ENCODE peak calls at places on chromosome 5, in five cellular contexts. R is choroid plexus epithelial cell; H is AG09319; J is activated CD4-positive, alpha-beta T cell treated with anti-CD3 and anti-CD28 coated beads, Interleukin-2, amount 10 ng/mL, durations not matched to agents 7 days and 5 days; K is stimulated activated CD4-positive, alpha-beta T cell treated with anti-CD3 and anti-CD28 coated beads, Interleukin-2, amount 100 ng/mL, for 4 hours. Y is an unnamed sample.

GRCh38 chr5:472076-472655 is 29.2 kb downstream of the EXOC3 start:
- DNase-seq in H (no peak), J (no peak), K (no peak), R (peak), Y (no peak)

GRCh38 chr5:175235251-175235963 is 208.6 kb downstream of the DRD1 start:
- DNase-seq in J (no peak), R (no peak), K (no peak), H (no peak), Y (no peak)

GRCh38 chr5:61674403-61674802 is 342.3 kb downstream of the ZSWIM6 start:
- DNase-seq in K (no peak), J (no peak), H (no peak), R (no peak), Y (no peak)

GRCh38 chr5:133863857-133864585 is 104.4 kb downstream of the C5orf15 start:
- DNase-seq in R (no peak), H (no peak), J (no peak), K (no peak), Y (no peak)

GRCh38 chr5:122773615-122774014 is 1.3 kb upstream of the SNX2 start:
- DNase-seq in R (peak), K (no peak), H (no peak), J (no peak), Y (no peak)

GRCh38 chr5:72845889-72846288 is 29.4 kb downstream of the TNPO1 start:
- DNase-seq in K (no peak), J (no peak), H (no peak), R (peak), Y (no peak)

GRCh38 chr5:112742424-112742823 is 4.7 kb downstream of the APC start:
- DNase-seq in R (peak), K (no peak), H (no peak), J (no peak), Y (no peak)

GRCh38 chr5:77847129-77847460 is 71.0 kb upstream of the TBCA start:
- DNase-seq in R (no peak), K (no peak), H (no peak), J (no peak), Y (no peak)

GRCh38 chr5:141521244-141521781 is 32.4 kb downstream of the PCDHGC5 start:
- DNase-seq in K (no peak), H (peak), R (peak), J (no peak), Y (no peak)

GRCh38 chr5:10601246-10602030 is 37.6 kb downstream of the ANKRD33B start:
- DNase-seq in J (no peak), H (peak), K (no peak), R (peak), Y (no peak)

GRCh38 chr5:178314961-178315820 is 82.6 kb upstream of the PHYKPL start:
- DNase-seq in R (no peak), J (no peak), K (no peak), H (no peak), Y (no peak)

GRCh38 chr5:161851691-161852299 is 3.9 kb downstream of the GABRA1 start:
- DNase-seq in R (peak), K (no peak), J (no peak), H (no peak), Y (no peak)

GRCh38 chr5:83179966-83180365 is 102.6 kb downstream of the XRCC4 start:
- DNase-seq in J (no peak), R (peak), H (peak), K (no peak), Y (no peak)

GRCh38 chr5:176712546-176713297 is 65.4 kb downstream of the TSPAN17 start:
- DNase-seq in K (no peak), R (no peak), H (no peak), J (no peak), Y (no peak)

GRCh38 chr5:2801602-2802525 is 50.4 kb upstream of the IRX2 start:
- DNase-seq in K (no peak), H (no peak), J (no peak), R (no peak), Y (no peak)

GRCh38 chr5:146078566-146078965 is 26.8 kb downstream of the PLAC8L1 start:
- DNase-seq in R (no peak), K (no peak), H (no peak), J (no peak), Y (no peak)

GRCh38 chr5:123452401-123452800 is 29.2 kb upstream of the CEP120 start:
- DNase-seq in K (no peak), J (no peak), H (no peak), R (no peak), Y (no peak)

GRCh38 chr5:31664566-31664965 is 25.6 kb downstream of the PDZD2 start:
- DNase-seq in K (no peak), H (no peak), J (no peak), R (peak), Y (no peak)

GRCh38 chr5:59607126-59607807 is 286.3 kb downstream of the PDE4D start:
- DNase-seq in H (no peak), K (no peak), R (peak), J (no peak), Y (no peak)

GRCh38 chr5:15365040-15365439 is 134.9 kb upstream of the FBXL7 start:
- DNase-seq in H (no peak), K (no peak), R (peak), J (no peak), Y (no peak)

GRCh38 chr5:28542968-28543367 is 1504.6 kb upstream of the CDH9 start:
- DNase-seq in R (peak), H (no peak), K (no peak), J (no peak), Y (no peak)

GRCh38 chr5:38783011-38783551 is 62.7 kb upstream of the OSMR start:
- DNase-seq in J (no peak), K (no peak), H (peak), R (peak), Y (no peak)

GRCh38 chr5:16304846-16305245 is 125.3 kb upstream of the MARCHF11 start:
- DNase-seq in R (no peak), H (no peak), J (no peak), K (no peak), Y (no peak)

Y was measured in memory B cell.